ENCODE peak calls at places on chromosomes 12 and 14, in four cellular contexts. One of them, this sample, is unnamed.
A peak's percentile ranks its signal among the peaks of the same experiment; 100 is the strongest.

GRCh38 chr14:64938972-64939816 is 3.4 kb downstream of the GPX2 start:
- DNase-seq in GM12891: no peak
- DNase-seq in K562: no peak
- DNase-seq in H1: no peak
- DNase-seq in this sample: no peak

GRCh38 chr12:131571827-131572226 is 139.1 kb upstream of the SFSWAP start:
- DNase-seq in H1: no peak
- DNase-seq in K562: peak; percentile 28
- DNase-seq in GM12891: no peak
- DNase-seq in this sample: no peak

GRCh38 chr14:89429206-89430091 is 12.4 kb upstream of the FOXN3 start:
- DNase-seq in GM12891: no peak
- DNase-seq in H1: no peak
- DNase-seq in K562: no peak
- DNase-seq in this sample: no peak

GRCh38 chr12:108129017-108129812 is at the start of gene WSCD2:
- DNase-seq in K562: peak; percentile 80
- DNase-seq in H1: peak; percentile 67
- DNase-seq in GM12891: peak; percentile 22
- DNase-seq in this sample: no peak

GRCh38 chr12:8664228-8664963 is 1.8 kb upstream of the MFAP5 start:
- DNase-seq in GM12891: no peak
- DNase-seq in K562: no peak
- DNase-seq in H1: no peak
- DNase-seq in this sample: no peak

GRCh38 chr12:89575405-89575804 is 49.6 kb upstream of the POC1B start:
- DNase-seq in GM12891: no peak
- DNase-seq in K562: peak; percentile 29
- DNase-seq in H1: no peak
- DNase-seq in this sample: no peak

GRCh38 chr14:33343016-33343415 is 404.3 kb downstream of the NPAS3 start:
- DNase-seq in GM12891: no peak
- DNase-seq in K562: no peak
- DNase-seq in H1: no peak
- DNase-seq in this sample: no peak

GRCh38 chr12:11621797-11622423 is 27.6 kb upstream of the ETV6 start:
- DNase-seq in GM12891: no peak
- DNase-seq in H1: no peak
- DNase-seq in K562: peak; percentile 21
- DNase-seq in this sample: no peak

GRCh38 chr14:93970589-93970966 is 5.8 kb downstream of the ASB2 start:
- DNase-seq in GM12891: no peak
- DNase-seq in H1: no peak
- DNase-seq in K562: no peak
- DNase-seq in this sample: no peak

GRCh38 chr12:49783917-49784676 is 42.7 kb downstream of the TMBIM6 start:
- DNase-seq in GM12891: no peak
- DNase-seq in K562: peak; percentile 24
- DNase-seq in H1: no peak
- DNase-seq in this sample: no peak

GRCh38 chr14:41606249-41607118 is at the start of gene LRFN5:
- DNase-seq in H1: no peak
- DNase-seq in K562: no peak
- DNase-seq in GM12891: no peak
- DNase-seq in this sample: no peak

GRCh38 chr12:46201284-46201789 is 67.5 kb downstream of the SLC38A1 start:
- DNase-seq in K562: no peak
- DNase-seq in H1: no peak
- DNase-seq in GM12891: no peak
- DNase-seq in this sample: no peak

GRCh38 chr12:93050026-93050747 is 121.1 kb upstream of the EEA1 start:
- DNase-seq in H1: no peak
- DNase-seq in GM12891: no peak
- DNase-seq in K562: no peak
- DNase-seq in this sample: no peak

GRCh38 chr14:101563654-101564443 is 2.6 kb downstream of the DIO3 start:
- DNase-seq in K562: no peak
- DNase-seq in H1: no peak
- DNase-seq in GM12891: no peak
- DNase-seq in this sample: no peak

DNA sequence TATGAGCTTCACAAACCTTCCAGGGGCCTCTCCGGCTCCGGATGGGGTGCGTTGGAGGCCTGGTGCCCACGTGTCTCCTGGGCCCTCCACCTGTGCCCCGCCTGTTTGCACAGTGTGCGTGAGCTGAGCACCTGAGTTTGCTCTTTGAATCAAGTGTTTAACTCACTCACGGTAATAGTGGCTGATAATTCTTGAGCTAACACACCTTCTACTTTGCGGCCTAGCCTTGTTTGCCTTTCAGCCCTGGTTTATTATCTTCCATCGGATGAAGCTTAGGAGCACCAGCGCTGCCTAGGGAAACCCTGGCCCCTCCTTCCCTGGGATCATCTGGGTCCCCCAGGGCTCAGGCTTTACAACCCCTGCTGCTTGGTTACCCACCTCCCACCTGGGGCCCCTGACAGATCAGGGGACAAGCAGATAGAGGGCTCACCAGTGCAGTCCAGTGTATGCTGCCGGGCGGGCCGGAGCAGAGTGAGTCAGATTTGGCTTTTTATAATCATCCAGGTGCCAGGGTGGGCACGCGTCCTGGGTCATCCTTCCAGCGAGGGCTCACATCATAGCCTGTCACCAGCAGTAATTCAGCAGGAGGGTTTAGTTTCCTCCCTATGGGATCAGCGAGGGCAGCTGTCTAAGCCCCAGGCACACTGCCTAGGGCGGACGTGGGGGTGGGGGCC is 62.8 kb upstream of the RFLNA start:
- DNase-seq in K562: no peak
- DNase-seq in GM12891: no peak
- DNase-seq in H1: no peak
- DNase-seq in this sample: no peak
- TF ChIP-seq TAF1 in K562: no peak
- TF ChIP-seq TAF1 in GM12891: no peak
- TF ChIP-seq TAF1 in H1: no peak
- TF ChIP-seq TAF1 in this sample: no peak

DNA sequence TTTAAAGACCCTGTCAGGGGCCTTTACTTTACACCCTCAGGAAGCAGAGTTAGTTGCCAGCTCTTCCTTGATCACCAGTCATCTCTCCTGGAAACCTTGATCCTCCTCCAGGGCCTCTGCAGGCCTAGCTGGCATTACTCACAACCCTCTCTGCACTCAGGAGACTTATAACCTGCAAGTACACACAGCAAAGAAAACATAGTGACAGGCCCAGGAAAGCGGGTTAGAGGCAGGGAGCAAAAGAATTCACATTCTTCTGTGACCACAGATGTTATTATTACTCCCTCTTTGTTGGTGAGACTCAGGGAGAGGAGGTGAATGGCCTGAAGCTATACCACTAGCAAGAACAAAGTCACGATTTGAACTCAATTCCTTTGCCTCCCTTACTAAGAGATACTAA is 87.4 kb downstream of the OR11H12 start:
- DNase-seq in GM12891: no peak
- DNase-seq in H1: no peak
- DNase-seq in K562: no peak
- DNase-seq in this sample: no peak
- TF ChIP-seq TAF1 in GM12891: no peak
- TF ChIP-seq TAF1 in H1: no peak
- TF ChIP-seq TAF1 in K562: no peak
- TF ChIP-seq TAF1 in this sample: no peak

GRCh38 chr12:57467915-57468314 is 8.3 kb downstream of the GLI1 start:
- DNase-seq in K562: no peak
- DNase-seq in H1: no peak
- DNase-seq in GM12891: no peak
- DNase-seq in this sample: no peak
- TF ChIP-seq TAF1 in K562: no peak
- TF ChIP-seq TAF1 in H1: no peak
- TF ChIP-seq TAF1 in GM12891: no peak
- TF ChIP-seq TAF1 in this sample: no peak

GRCh38 chr14:68966872-68967301 is 12.2 kb downstream of the ACTN1 start:
- DNase-seq in H1: no peak
- DNase-seq in GM12891: no peak
- DNase-seq in K562: peak; percentile 31
- DNase-seq in this sample: no peak

GRCh38 chr14:68969278-68969677 is 9.8 kb downstream of the ACTN1 start:
- DNase-seq in H1: no peak
- DNase-seq in GM12891: no peak
- DNase-seq in K562: no peak
- DNase-seq in this sample: no peak

GRCh38 chr14:68967459-68967940 is 11.6 kb downstream of the ACTN1 start:
- DNase-seq in K562: no peak
- DNase-seq in H1: no peak
- DNase-seq in GM12891: no peak
- DNase-seq in this sample: no peak

GRCh38 chr14:68968721-68969120 is 10.4 kb downstream of the ACTN1 start:
- DNase-seq in K562: no peak
- DNase-seq in GM12891: no peak
- DNase-seq in H1: no peak
- DNase-seq in this sample: no peak

GRCh38 chr14:68968051-68968450 is 11.1 kb downstream of the ACTN1 start:
- DNase-seq in GM12891: no peak
- DNase-seq in K562: no peak
- DNase-seq in H1: no peak
- DNase-seq in this sample: no peak
- TF ChIP-seq TAF1 in GM12891: no peak
- TF ChIP-seq TAF1 in K562: no peak
- TF ChIP-seq TAF1 in H1: no peak
- TF ChIP-seq TAF1 in this sample: no peak

DNA sequence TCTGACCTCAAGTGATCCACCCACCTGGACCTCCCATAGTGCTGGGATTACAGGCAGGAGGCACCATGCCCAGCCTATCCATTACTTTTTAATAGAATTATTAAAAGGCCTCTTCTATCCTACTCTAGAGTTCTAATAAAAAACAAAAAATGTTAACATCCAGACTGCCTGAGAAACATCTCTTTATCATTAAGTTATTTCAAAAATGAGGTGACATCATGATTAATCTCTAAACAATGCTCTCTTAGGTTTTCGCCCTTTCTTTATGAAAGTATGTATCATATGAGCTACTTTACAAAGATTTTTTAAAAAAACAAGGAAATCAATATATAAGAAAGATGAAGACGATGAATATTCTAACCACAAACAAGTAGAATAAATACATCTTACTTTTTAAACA is 52.6 kb downstream of the FGD6 start:
- DNase-seq in H1: no peak
- DNase-seq in GM12891: no peak
- DNase-seq in K562: no peak
- DNase-seq in this sample: no peak
- TF ChIP-seq TAF1 in H1: no peak
- TF ChIP-seq TAF1 in GM12891: no peak
- TF ChIP-seq TAF1 in K562: no peak
- TF ChIP-seq TAF1 in this sample: no peak

GRCh38 chr12:111584959-111585358 is 14.2 kb downstream of the ATXN2 start:
- DNase-seq in H1: no peak
- DNase-seq in GM12891: no peak
- DNase-seq in K562: no peak
- DNase-seq in this sample: no peak
- TF ChIP-seq TAF1 in H1: no peak
- TF ChIP-seq TAF1 in GM12891: no peak
- TF ChIP-seq TAF1 in K562: no peak
- TF ChIP-seq TAF1 in this sample: no peak

DNA sequence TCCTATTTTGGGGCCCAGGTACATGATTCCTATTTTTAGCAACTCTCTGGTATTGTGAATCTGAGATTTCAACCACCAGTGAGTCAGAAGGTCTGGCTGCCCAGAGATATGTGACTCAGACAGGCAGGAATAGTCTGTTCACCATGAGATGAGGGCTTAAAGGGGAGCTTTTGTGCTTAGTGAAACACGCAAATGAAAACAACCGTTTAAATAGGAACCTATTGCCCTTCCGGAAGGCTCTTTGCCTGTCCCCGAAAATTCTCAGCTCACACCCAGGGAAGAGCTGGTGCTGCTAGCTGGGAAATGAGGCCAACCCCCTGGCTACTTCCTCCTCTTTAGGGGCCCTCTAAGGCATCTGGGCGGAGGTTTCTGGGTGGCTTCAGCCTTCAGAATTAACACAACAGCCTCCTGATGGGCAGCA is 283.6 kb downstream of the CACNA1C start:
- DNase-seq in K562: peak; percentile 30
- DNase-seq in GM12891: no peak
- DNase-seq in H1: no peak
- DNase-seq in this sample: no peak
- TF ChIP-seq TAF1 in K562: no peak
- TF ChIP-seq TAF1 in GM12891: no peak
- TF ChIP-seq TAF1 in H1: no peak
- TF ChIP-seq TAF1 in this sample: no peak

DNA sequence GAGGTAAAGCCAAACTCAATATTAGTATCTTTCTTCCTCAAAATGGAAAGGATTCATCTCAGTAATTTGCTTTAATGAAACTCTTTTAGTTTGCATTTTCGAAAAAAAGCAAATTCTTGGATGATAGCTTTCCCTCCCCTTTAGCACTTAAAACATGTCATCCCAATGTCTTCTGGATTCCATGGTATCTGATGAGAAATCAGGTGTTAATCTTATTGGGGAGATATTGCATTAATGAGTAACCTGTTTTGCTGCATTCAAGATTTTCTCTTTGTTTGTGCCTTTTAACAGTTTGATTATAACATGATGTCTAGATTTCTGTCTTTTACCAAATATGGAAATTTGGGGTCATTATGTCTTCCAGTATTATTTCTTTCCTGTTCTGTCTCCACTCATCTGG is 405.1 kb upstream of the FOXG1 start:
- DNase-seq in H1: no peak
- DNase-seq in K562: no peak
- DNase-seq in GM12891: no peak
- DNase-seq in this sample: no peak
- TF ChIP-seq TAF1 in H1: no peak
- TF ChIP-seq TAF1 in K562: no peak
- TF ChIP-seq TAF1 in GM12891: no peak
- TF ChIP-seq TAF1 in this sample: no peak

DNA sequence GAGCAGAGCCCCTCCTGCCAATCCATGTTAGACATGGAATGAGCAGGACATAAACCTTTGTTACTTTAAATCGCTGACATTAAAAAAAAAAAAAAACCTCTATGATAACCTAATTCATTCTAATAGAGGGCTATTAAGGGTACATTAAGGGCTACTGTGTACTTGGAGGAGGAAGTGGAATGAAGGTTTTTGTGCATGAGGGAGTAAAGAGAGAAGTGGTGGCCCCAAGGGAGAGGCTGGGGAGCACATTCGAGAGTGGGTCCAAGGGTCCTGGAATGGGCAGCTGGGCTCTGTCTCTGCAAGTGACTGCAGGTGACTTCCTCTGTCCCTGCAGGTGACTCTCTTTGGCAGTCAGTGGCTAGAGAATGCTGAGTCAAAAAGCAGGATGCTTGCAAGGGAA is 32.1 kb upstream of the PTGDR start:
- DNase-seq in K562: no peak
- DNase-seq in GM12891: no peak
- DNase-seq in H1: no peak
- DNase-seq in this sample: no peak
- TF ChIP-seq TAF1 in K562: no peak
- TF ChIP-seq TAF1 in GM12891: no peak
- TF ChIP-seq TAF1 in H1: no peak
- TF ChIP-seq TAF1 in this sample: no peak

This sample was measured in GM12892.